ENCODE peak calls at places on chromosomes 16 and 17, in six cellular contexts. B is foreskin fibroblast; Z is mucosa of descending colon; V is iris pigment epithelial cell; X is fibroblast of the aortic adventitia; Q is activated CD4-positive, alpha-beta T cell treated with anti-CD3 and anti-CD28 coated beads, Interleukin-2, amount 10 ng/mL, durations not matched to agents 24 days and 14 days. G is an unnamed sample.

GRCh38 chr17:15409721-15410247 is 57.6 kb downstream of the CDRT4 start:
- DNase-seq in B (peak), Z (no peak), V (peak), X (peak), Q (no peak), G (peak)

GRCh38 chr17:81518785-81519283 is 6.2 kb upstream of the ACTG1 start:
- DNase-seq in B (peak), Z (peak), V (peak), X (no peak), Q (peak), G (no peak)

GRCh38 chr16:11263737-11264136 is 5.4 kb downstream of the TNP2 start:
- DNase-seq in B (no peak), Z (no peak), V (no peak), X (no peak), Q (peak), G (no peak)

GRCh38 chr17:38575781-38576180 is 30.0 kb downstream of the SRCIN1 start:
- DNase-seq in B (no peak), Z (no peak), V (no peak), X (peak), Q (no peak), G (no peak)

GRCh38 chr17:55421179-55421934 is at the start of gene MMD:
- DNase-seq in B (no peak), Z (peak), V (peak), X (no peak), Q (no peak), G (no peak)

GRCh38 chr17:63567229-63567628 is 17.0 kb downstream of the DCAF7 start:
- DNase-seq in B (no peak), Z (no peak), V (no peak), X (no peak), Q (no peak), G (no peak)

GRCh38 chr16:4273858-4274291 is 1.1 kb upstream of the TFAP4 start:
- DNase-seq in B (peak), Z (peak), V (no peak), X (peak), Q (peak), G (peak)

GRCh38 chr16:85449195-85449884 is 163.8 kb upstream of the GSE1 start:
- DNase-seq in B (no peak), Z (no peak), V (no peak), X (no peak), Q (no peak), G (no peak)

GRCh38 chr17:7260601-7261376 is 1.5 kb downstream of the CLDN7 start:
- DNase-seq in B (peak), Z (peak), V (no peak), X (no peak), Q (peak), G (no peak)

GRCh38 chr17:7133916-7134315 is 19.3 kb upstream of the ASGR2 start:
- DNase-seq in B (no peak), Z (no peak), V (no peak), X (no peak), Q (no peak), G (no peak)

GRCh38 chr17:40901981-40902862 is 17.2 kb upstream of the KRT20 start:
- DNase-seq in B (peak), Z (no peak), V (peak), X (peak), Q (no peak), G (peak)

GRCh38 chr17:9080983-9081382 is 59.7 kb downstream of the NTN1 start:
- DNase-seq in B (no peak), Z (no peak), V (no peak), X (no peak), Q (no peak), G (no peak)

GRCh38 chr17:16986391-16986790 is 14.5 kb upstream of the TNFRSF13B start:
- DNase-seq in B (no peak), Z (no peak), V (peak), X (no peak), Q (no peak), G (peak)

GRCh38 chr17:42248351-42249179 is 27.6 kb downstream of the STAT5B start:
- DNase-seq in B (peak), Z (no peak), V (peak), X (peak), Q (peak), G (peak)

GRCh38 chr16:70753228-70753627 is 47.7 kb downstream of the VAC14 start:
- DNase-seq in B (no peak), Z (peak), V (no peak), X (peak), Q (no peak), G (no peak)

GRCh38 chr16:21663889-21664647 is at the start of gene OTOA:
- DNase-seq in B (peak), Z (no peak), V (no peak), X (no peak), Q (peak), G (no peak)

GRCh38 chr17:46026815-46027125 is 27.7 kb downstream of the STH start:
- DNase-seq in B (no peak), Z (no peak), V (no peak), X (no peak), Q (no peak), G (no peak)

GRCh38 chr17:17810374-17811248 is 26.2 kb downstream of the SREBF1 start:
- DNase-seq in B (peak), Z (peak), V (peak), X (peak), Q (no peak), G (peak)

GRCh38 chr17:42953669-42954068 is 10.6 kb downstream of the AARSD1 start:
- DNase-seq in B (no peak), Z (no peak), V (peak), X (no peak), Q (no peak), G (no peak)

GRCh38 chr17:50346313-50347086 is 574 bp downstream of the XYLT2 start:
- DNase-seq in B (peak), Z (peak), V (no peak), X (peak), Q (peak), G (no peak)

GRCh38 chr16:70749681-70750601 is 51.0 kb downstream of the VAC14 start:
- DNase-seq in B (no peak), Z (peak), V (no peak), X (no peak), Q (no peak), G (no peak)

G was measured in amniotic epithelial cell.